ENCODE peak calls at places on chromosomes 2 and 18, in six cellular contexts. X, L, D, N, W and Y are unnamed samples.

GRCh38 chr2:109516445-109517117 is 97.2 kb downstream of the SEPTIN10 start:
- DNase-seq in X (no peak), L (peak), W (no peak), D (peak), N (no peak), Y (no peak)

GRCh38 chr18:6741290-6741689 is 11.8 kb downstream of the ARHGAP28 start:
- DNase-seq in N (no peak), D (no peak), W (no peak), X (no peak), L (no peak), Y (no peak)

GRCh38 chr2:37782721-37783438 is 111.4 kb upstream of the CDC42EP3 start:
- DNase-seq in L (no peak), D (no peak), N (no peak), W (no peak), X (no peak), Y (no peak)

GRCh38 chr18:76668546-76668945 is 153.8 kb upstream of the ZNF236 start:
- DNase-seq in L (no peak), W (no peak), D (no peak), X (no peak), N (no peak), Y (no peak)

GRCh38 chr18:54776282-54776977 is 51.8 kb upstream of the RAB27B start:
- DNase-seq in L (no peak), D (no peak), W (peak), N (no peak), X (no peak), Y (no peak)

GRCh38 chr2:201008000-201008829 is 44.8 kb upstream of the ORC2 start:
- DNase-seq in W (peak), X (no peak), D (no peak), N (no peak), L (no peak), Y (no peak)

GRCh38 chr18:32287873-32288272 is 98.0 kb downstream of the MEP1B start:
- DNase-seq in N (no peak), W (no peak), L (no peak), X (no peak), D (no peak), Y (no peak)

GRCh38 chr2:158060862-158061435 is 40.7 kb upstream of the UPP2 start:
- DNase-seq in N (no peak), L (no peak), W (no peak), X (no peak), D (no peak), Y (no peak)

GRCh38 chr18:79121746-79122474 is 52.7 kb downstream of the ATP9B start:
- DNase-seq in N (no peak), X (no peak), L (no peak), W (no peak), D (no peak), Y (no peak)

GRCh38 chr18:70420151-70420898 is 131.5 kb downstream of the SOCS6 start:
- DNase-seq in D (no peak), X (no peak), W (peak), N (no peak), L (no peak), Y (no peak)

GRCh38 chr2:42098571-42099430 is 51.0 kb downstream of the PKDCC start:
- DNase-seq in D (no peak), W (no peak), L (no peak), X (no peak), N (no peak), Y (no peak)

GRCh38 chr2:237467447-237468179 is 19.4 kb upstream of the MLPH start:
- DNase-seq in W (no peak), N (no peak), D (no peak), X (no peak), L (no peak), Y (no peak)

GRCh38 chr2:69036926-69037325 is 23.9 kb downstream of the ANTXR1 start:
- DNase-seq in N (no peak), X (no peak), L (no peak), D (no peak), W (no peak), Y (no peak)

GRCh38 chr2:241473399-241473798 is 35.0 kb downstream of the STK25 start:
- DNase-seq in X (no peak), W (no peak), D (no peak), L (no peak), N (no peak), Y (no peak)

GRCh38 chr18:75253784-75254183 is 43.2 kb downstream of the TSHZ1 start:
- DNase-seq in D (no peak), W (no peak), X (no peak), L (no peak), N (no peak), Y (no peak)

GRCh38 chr2:207253946-207254345 is 88.2 kb upstream of the KLF7 start:
- DNase-seq in L (no peak), N (no peak), W (peak), D (no peak), X (no peak), Y (no peak)

GRCh38 chr2:102106133-102106556 is 36.4 kb upstream of the IL1R1 start:
- DNase-seq in D (no peak), L (no peak), X (no peak), N (no peak), W (no peak), Y (no peak)

GRCh38 chr2:240367721-240368120 is 67.7 kb upstream of the GPC1 start:
- DNase-seq in N (no peak), W (no peak), X (no peak), L (no peak), D (no peak), Y (no peak)

GRCh38 chr2:136106505-136106904 is 11.4 kb downstream of the CXCR4 start:
- DNase-seq in N (no peak), X (no peak), W (no peak), D (no peak), L (no peak), Y (no peak)

GRCh38 chr2:98727758-98728718 is 2.9 kb downstream of the MGAT4A start:
- DNase-seq in N (no peak), W (no peak), D (no peak), X (no peak), L (no peak), Y (no peak)

GRCh38 chr2:211035548-211036185 is 479.3 kb downstream of the CPS1 start:
- DNase-seq in D (no peak), W (no peak), L (no peak), N (no peak), X (no peak), Y (no peak)

GRCh38 chr2:38653715-38654494 is 12.0 kb upstream of the GALM start:
- DNase-seq in D (no peak), N (no peak), L (no peak), X (no peak), W (no peak), Y (no peak)

GRCh38 chr18:10232062-10232461 is 222.4 kb upstream of the APCDD1 start:
- DNase-seq in D (no peak), N (no peak), X (no peak), W (no peak), L (no peak), Y (no peak)

GRCh38 chr18:10231220-10231619 is 223.2 kb upstream of the APCDD1 start:
- DNase-seq in W (no peak), X (no peak), L (no peak), N (no peak), D (no peak), Y (no peak)

GRCh38 chr18:10228380-10228779 is 226.1 kb upstream of the APCDD1 start:
- DNase-seq in L (no peak), D (no peak), W (no peak), N (no peak), X (no peak), Y (no peak)

GRCh38 chr18:10226971-10227370 is 227.5 kb upstream of the APCDD1 start:
- DNase-seq in N (no peak), W (no peak), D (no peak), L (no peak), X (no peak), Y (no peak)

GRCh38 chr18:10230072-10230471 is 224.4 kb upstream of the APCDD1 start:
- DNase-seq in L (no peak), D (no peak), N (no peak), W (peak), X (no peak), Y (no peak)
- TF ChIP-seq CTCF in L (no peak), D (no peak), N (no peak), W (peak), X (no peak), Y (no peak)

DNA sequence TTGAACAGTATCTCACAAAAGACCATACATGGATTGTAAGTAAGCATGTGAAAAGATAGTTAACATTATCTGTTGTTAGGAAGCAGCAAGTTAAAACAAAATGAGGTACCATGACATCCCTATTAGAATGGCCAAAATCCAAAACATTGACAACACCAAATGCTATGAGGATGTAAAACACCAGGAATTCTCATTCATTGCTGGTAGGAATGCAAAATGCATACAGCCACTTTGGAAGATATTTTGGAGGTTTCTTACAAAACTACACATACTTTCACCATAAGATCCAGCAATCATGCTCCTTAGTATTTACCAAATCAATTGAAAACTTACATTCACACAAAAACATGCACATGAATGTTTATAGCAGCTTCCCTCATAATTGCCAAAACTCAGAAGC is 30.9 kb upstream of the ICOS start:
- DNase-seq in N (no peak), L (no peak), D (no peak), X (no peak), W (no peak), Y (no peak)
- TF ChIP-seq CTCF in N (no peak), L (no peak), D (no peak), X (no peak), W (no peak), Y (no peak)

GRCh38 chr2:239269173-239269865 is 131.5 kb downstream of the HDAC4 start:
- DNase-seq in L (peak), N (no peak), W (no peak), X (no peak), D (no peak), Y (peak)
- TF ChIP-seq CTCF in L (no peak), N (no peak), W (peak), X (no peak), D (no peak), Y (no peak)

GRCh38 chr2:125746321-125746983 is 909.5 kb upstream of the GYPC start:
- DNase-seq in L (no peak), X (no peak), W (no peak), N (no peak), D (no peak), Y (no peak)

GRCh38 chr2:125745514-125745913 is 910.4 kb upstream of the GYPC start:
- DNase-seq in W (peak), L (no peak), D (no peak), N (no peak), X (no peak), Y (no peak)
- TF ChIP-seq CTCF in W (peak), L (no peak), D (no peak), N (no peak), X (peak), Y (no peak)

GRCh38 chr18:1627494-1627893 is 722.8 kb downstream of the ADCYAP1 start:
- DNase-seq in X (no peak), D (no peak), L (no peak), W (no peak), N (no peak), Y (no peak)
- TF ChIP-seq CTCF in X (no peak), D (no peak), L (no peak), W (no peak), N (no peak), Y (no peak)

GRCh38 chr18:49447810-49448745 is 12.4 kb downstream of the DYM start:
- DNase-seq in W (peak), N (peak), X (no peak), L (no peak), D (peak), Y (no peak)
- TF ChIP-seq CTCF in W (peak), N (peak), X (peak), L (peak), D (no peak), Y (no peak)

GRCh38 chr2:181178130-181178529 is 197.7 kb downstream of the UBE2E3 start:
- DNase-seq in X (no peak), N (no peak), W (no peak), D (peak), L (no peak), Y (no peak)

GRCh38 chr2:181174880-181175590 is 194.6 kb downstream of the UBE2E3 start:
- DNase-seq in D (peak), W (peak), N (no peak), L (no peak), X (no peak), Y (no peak)

GRCh38 chr2:181177376-181177775 is 197.0 kb downstream of the UBE2E3 start:
- DNase-seq in W (no peak), L (no peak), X (no peak), N (no peak), D (no peak), Y (no peak)

GRCh38 chr2:181176540-181176939 is 196.1 kb downstream of the UBE2E3 start:
- DNase-seq in X (no peak), D (no peak), L (no peak), N (no peak), W (no peak), Y (no peak)

GRCh38 chr2:181178823-181179412 is 198.5 kb downstream of the UBE2E3 start:
- DNase-seq in L (no peak), X (no peak), W (no peak), N (peak), D (no peak), Y (no peak)
- TF ChIP-seq CTCF in L (no peak), X (no peak), W (peak), N (peak), D (peak), Y (no peak)